ENCODE peak calls at places on chromosomes 13 and 19, in six cellular contexts. T is right atrium auricular region; R is activated T-cell treated with anti-CD3 and anti-CD28 coated beads, Interleukin-2, amount 50 U/mL, for 72 hours; G is WTC11; Z is heart right ventricle; N is activated CD4-positive, alpha-beta T cell treated with anti-CD3 and anti-CD28 coated beads, Interleukin-2, amount 50 U/mL, for 48 hours. Q is an unnamed sample.

GRCh38 chr13:78787189-78787588 is 128.2 kb upstream of the OBI1 start:
- DNase-seq in Z (no peak), N (no peak), G (no peak), R (no peak), T (no peak), Q (no peak)

GRCh38 chr13:107441279-107441678 is 774.1 kb downstream of the LIG4 start:
- DNase-seq in Z (no peak), N (no peak), G (no peak), T (no peak), R (no peak), Q (no peak)

GRCh38 chr19:19847781-19848180 is 17.9 kb upstream of the ZNF253 start:
- DNase-seq in R (no peak), T (no peak), N (no peak), G (no peak), Z (no peak), Q (no peak)

GRCh38 chr13:103694033-103694432 is 627.8 kb upstream of the SLC10A2 start:
- DNase-seq in N (no peak), G (peak), T (no peak), R (no peak), Z (no peak), Q (no peak)

GRCh38 chr13:27450921-27451461 is 627 bp upstream of the MTIF3 start:
- DNase-seq in G (peak), N (peak), Z (peak), T (no peak), R (peak), Q (no peak)

GRCh38 chr19:19420570-19421301 is 15.3 kb downstream of the GATAD2A start:
- DNase-seq in T (no peak), G (no peak), Z (no peak), N (peak), R (peak), Q (no peak)

GRCh38 chr13:28750187-28751045 is 31.6 kb upstream of the SLC46A3 start:
- DNase-seq in G (no peak), Z (no peak), N (no peak), T (no peak), R (no peak), Q (no peak)

GRCh38 chr19:13825489-13826475 is 30.5 kb downstream of the ZSWIM4 start:
- DNase-seq in N (no peak), R (no peak), G (peak), Z (no peak), T (no peak), Q (no peak)

GRCh38 chr13:106680796-106681482 is 113.0 kb upstream of the ARGLU1 start:
- DNase-seq in Z (peak), N (no peak), T (no peak), G (peak), R (no peak), Q (peak)

GRCh38 chr13:100646030-100646673 is 28.4 kb downstream of the TMTC4 start:
- DNase-seq in Z (no peak), G (peak), N (peak), T (no peak), R (no peak), Q (no peak)

GRCh38 chr19:6214881-6215541 is 64.8 kb downstream of the MLLT1 start:
- DNase-seq in Z (no peak), R (no peak), G (no peak), N (no peak), T (no peak), Q (no peak)

GRCh38 chr19:342801-343421 is 1.7 kb downstream of the MIER2 start:
- DNase-seq in G (no peak), Z (peak), R (no peak), N (no peak), T (peak), Q (no peak)

GRCh38 chr13:24087611-24088235 is 72.8 kb upstream of the SPATA13 start:
- DNase-seq in R (no peak), G (no peak), T (peak), N (no peak), Z (peak), Q (no peak)

GRCh38 chr13:48667136-48667535 is 13.4 kb downstream of the CYSLTR2 start:
- DNase-seq in R (no peak), G (no peak), Z (no peak), T (no peak), N (no peak), Q (no peak)

GRCh38 chr13:89066868-89067466 is 1395.8 kb downstream of the SLITRK5 start:
- DNase-seq in T (no peak), Z (no peak), R (peak), G (peak), N (no peak), Q (peak)

GRCh38 chr13:78131811-78132210 is 213.2 kb upstream of the EDNRB start:
- DNase-seq in N (no peak), R (no peak), G (no peak), T (no peak), Z (no peak), Q (no peak)

GRCh38 chr13:110391273-110391672 is 84.2 kb downstream of the COL4A2 start:
- DNase-seq in G (no peak), Z (no peak), N (no peak), R (no peak), T (no peak), Q (no peak)

GRCh38 chr19:12837225-12837624 is 1.1 kb upstream of the MAST1 start:
- DNase-seq in Z (no peak), R (peak), N (no peak), G (no peak), T (no peak), Q (no peak)

GRCh38 chr13:75437582-75438318 is 44.2 kb downstream of the TBC1D4 start:
- DNase-seq in Z (no peak), T (no peak), R (no peak), N (no peak), G (no peak), Q (no peak)

GRCh38 chr13:61777902-61778301 is 362.3 kb upstream of the PCDH20 start:
- DNase-seq in G (no peak), T (no peak), N (no peak), R (no peak), Z (no peak), Q (no peak)

GRCh38 chr13:98199480-98199879 is 22.4 kb upstream of the RNF113B start:
- DNase-seq in R (no peak), T (no peak), Z (no peak), G (no peak), N (no peak), Q (peak)

GRCh38 chr19:1474011-1474764 is 4.8 kb downstream of the C19orf25 start:
- DNase-seq in Z (peak), T (no peak), N (no peak), R (no peak), G (peak), Q (no peak)

GRCh38 chr13:27790523-27790922 is 1.8 kb upstream of the GSX1 start:
- DNase-seq in T (no peak), Z (no peak), R (no peak), N (no peak), G (peak), Q (no peak)

GRCh38 chr19:30679789-30680188 is 307.6 kb downstream of the ZNF536 start:
- DNase-seq in G (no peak), T (no peak), R (no peak), N (no peak), Z (no peak), Q (no peak)

GRCh38 chr13:110447058-110447511 is 114.4 kb downstream of the RAB20 start:
- DNase-seq in R (no peak), G (no peak), T (no peak), N (no peak), Z (no peak), Q (no peak)